ENCODE peak calls at places on chromosomes 2 and 18, in six cellular contexts. One of them, this sample, is unnamed.

GRCh38 chr2:31051213-31052185 is 86.7 kb downstream of the GALNT14 start:
- DNase-seq in HFF-Myc: no peak
- DNase-seq in mucosa of descending colon: no peak
- DNase-seq in hepatocyte: no peak
- DNase-seq in mesothelial cell of epicardium: no peak
- DNase-seq in type B pancreatic cell: no peak
- DNase-seq in this sample: no peak

GRCh38 chr2:28354920-28355520 is 37.6 kb upstream of the FOSL2 start:
- DNase-seq in HFF-Myc: no peak
- DNase-seq in mucosa of descending colon: peak
- DNase-seq in hepatocyte: no peak
- DNase-seq in mesothelial cell of epicardium: no peak
- DNase-seq in type B pancreatic cell: no peak
- DNase-seq in this sample: no peak

GRCh38 chr2:136281281-136282117 is 163.6 kb upstream of the CXCR4 start:
- DNase-seq in HFF-Myc: no peak
- DNase-seq in mucosa of descending colon: no peak
- DNase-seq in hepatocyte: no peak
- DNase-seq in mesothelial cell of epicardium: no peak
- DNase-seq in type B pancreatic cell: no peak
- DNase-seq in this sample: no peak

GRCh38 chr2:199457147-199458016 is at the start of gene SATB2:
- DNase-seq in HFF-Myc: no peak
- DNase-seq in mucosa of descending colon: peak
- DNase-seq in hepatocyte: peak
- DNase-seq in mesothelial cell of epicardium: no peak
- DNase-seq in type B pancreatic cell: no peak
- DNase-seq in this sample: peak

GRCh38 chr2:149894760-149895159 is 307.2 kb upstream of the MMADHC start:
- DNase-seq in HFF-Myc: no peak
- DNase-seq in mucosa of descending colon: no peak
- DNase-seq in hepatocyte: no peak
- DNase-seq in mesothelial cell of epicardium: no peak
- DNase-seq in type B pancreatic cell: no peak
- DNase-seq in this sample: no peak

GRCh38 chr2:20536619-20537422 is 89.9 kb downstream of the RHOB start:
- DNase-seq in HFF-Myc: no peak
- DNase-seq in mucosa of descending colon: no peak
- DNase-seq in hepatocyte: no peak
- DNase-seq in mesothelial cell of epicardium: no peak
- DNase-seq in type B pancreatic cell: no peak
- DNase-seq in this sample: no peak

GRCh38 chr18:46660955-46661749 is 4.1 kb upstream of the LOXHD1 start:
- DNase-seq in HFF-Myc: no peak
- DNase-seq in mucosa of descending colon: no peak
- DNase-seq in hepatocyte: peak
- DNase-seq in mesothelial cell of epicardium: no peak
- DNase-seq in type B pancreatic cell: no peak
- DNase-seq in this sample: peak

GRCh38 chr2:86225581-86225980 is 26.3 kb downstream of the MRPL35 start:
- DNase-seq in HFF-Myc: no peak
- DNase-seq in mucosa of descending colon: peak
- DNase-seq in hepatocyte: no peak
- DNase-seq in mesothelial cell of epicardium: no peak
- DNase-seq in type B pancreatic cell: no peak
- DNase-seq in this sample: no peak

GRCh38 chr2:71578665-71579371 is 125.5 kb downstream of the DYSF start:
- DNase-seq in HFF-Myc: no peak
- DNase-seq in mucosa of descending colon: peak
- DNase-seq in hepatocyte: no peak
- DNase-seq in mesothelial cell of epicardium: no peak
- DNase-seq in type B pancreatic cell: no peak
- DNase-seq in this sample: no peak

GRCh38 chr18:58552057-58552461 is 76.8 kb downstream of the ALPK2 start:
- DNase-seq in HFF-Myc: no peak
- DNase-seq in mucosa of descending colon: no peak
- DNase-seq in hepatocyte: peak
- DNase-seq in mesothelial cell of epicardium: no peak
- DNase-seq in type B pancreatic cell: no peak
- DNase-seq in this sample: peak

GRCh38 chr2:237923507-237924163 is 43.2 kb upstream of the UBE2F start:
- DNase-seq in HFF-Myc: peak
- DNase-seq in mucosa of descending colon: peak
- DNase-seq in hepatocyte: peak
- DNase-seq in mesothelial cell of epicardium: peak
- DNase-seq in type B pancreatic cell: peak
- DNase-seq in this sample: peak

GRCh38 chr2:149169653-149170052 is 131.2 kb downstream of the LYPD6B start:
- DNase-seq in HFF-Myc: no peak
- DNase-seq in mucosa of descending colon: no peak
- DNase-seq in hepatocyte: peak
- DNase-seq in mesothelial cell of epicardium: no peak
- DNase-seq in type B pancreatic cell: no peak
- DNase-seq in this sample: peak

GRCh38 chr2:65800998-65801397 is 368.6 kb upstream of the SPRED2 start:
- DNase-seq in HFF-Myc: no peak
- DNase-seq in mucosa of descending colon: no peak
- DNase-seq in hepatocyte: no peak
- DNase-seq in mesothelial cell of epicardium: no peak
- DNase-seq in type B pancreatic cell: no peak
- DNase-seq in this sample: peak

GRCh38 chr18:77014538-77014937 is 118.0 kb downstream of the MBP start:
- DNase-seq in HFF-Myc: no peak
- DNase-seq in mucosa of descending colon: no peak
- DNase-seq in hepatocyte: no peak
- DNase-seq in mesothelial cell of epicardium: no peak
- DNase-seq in type B pancreatic cell: no peak
- DNase-seq in this sample: no peak

GRCh38 chr2:232512557-232512956 is 7.6 kb upstream of the PRSS56 start:
- DNase-seq in HFF-Myc: no peak
- DNase-seq in mucosa of descending colon: no peak
- DNase-seq in hepatocyte: peak
- DNase-seq in mesothelial cell of epicardium: no peak
- DNase-seq in type B pancreatic cell: no peak
- DNase-seq in this sample: no peak

GRCh38 chr2:172970660-172971059 is 105.0 kb upstream of the MAP3K20 start:
- DNase-seq in HFF-Myc: no peak
- DNase-seq in mucosa of descending colon: no peak
- DNase-seq in hepatocyte: no peak
- DNase-seq in mesothelial cell of epicardium: no peak
- DNase-seq in type B pancreatic cell: no peak
- DNase-seq in this sample: no peak

GRCh38 chr2:178761759-178762371 is 45.4 kb downstream of the TTN start:
- DNase-seq in HFF-Myc: peak
- DNase-seq in mucosa of descending colon: no peak
- DNase-seq in hepatocyte: peak
- DNase-seq in mesothelial cell of epicardium: no peak
- DNase-seq in type B pancreatic cell: no peak
- DNase-seq in this sample: peak

GRCh38 chr2:30366199-30366691 is 80.8 kb upstream of the LCLAT1 start:
- DNase-seq in HFF-Myc: no peak
- DNase-seq in mucosa of descending colon: no peak
- DNase-seq in hepatocyte: no peak
- DNase-seq in mesothelial cell of epicardium: no peak
- DNase-seq in type B pancreatic cell: no peak
- DNase-seq in this sample: no peak

GRCh38 chr18:75915941-75916640 is 488.6 kb upstream of the SMIM21 start:
- DNase-seq in HFF-Myc: no peak
- DNase-seq in mucosa of descending colon: no peak
- DNase-seq in hepatocyte: peak
- DNase-seq in mesothelial cell of epicardium: peak
- DNase-seq in type B pancreatic cell: peak
- DNase-seq in this sample: no peak

GRCh38 chr18:79796531-79797390 is 977 bp upstream of the KCNG2 start:
- DNase-seq in HFF-Myc: no peak
- DNase-seq in mucosa of descending colon: peak
- DNase-seq in hepatocyte: no peak
- DNase-seq in mesothelial cell of epicardium: no peak
- DNase-seq in type B pancreatic cell: no peak
- DNase-seq in this sample: no peak

GRCh38 chr2:55048925-55049793 is 1.1 kb downstream of the RTN4 start:
- DNase-seq in HFF-Myc: peak
- DNase-seq in mucosa of descending colon: peak
- DNase-seq in hepatocyte: peak
- DNase-seq in mesothelial cell of epicardium: peak
- DNase-seq in type B pancreatic cell: peak
- DNase-seq in this sample: peak

GRCh38 chr2:55050133-55050994 is at the start of gene RTN4:
- DNase-seq in HFF-Myc: peak
- DNase-seq in mucosa of descending colon: peak
- DNase-seq in hepatocyte: peak
- DNase-seq in mesothelial cell of epicardium: peak
- DNase-seq in type B pancreatic cell: peak
- DNase-seq in this sample: peak

GRCh38 chr2:55051026-55051866 is 995 bp upstream of the RTN4 start:
- DNase-seq in HFF-Myc: peak
- DNase-seq in mucosa of descending colon: no peak
- DNase-seq in hepatocyte: peak
- DNase-seq in mesothelial cell of epicardium: no peak
- DNase-seq in type B pancreatic cell: no peak
- DNase-seq in this sample: peak

GRCh38 chr2:55048514-55048924 is 1.7 kb downstream of the RTN4 start:
- DNase-seq in HFF-Myc: no peak
- DNase-seq in mucosa of descending colon: no peak
- DNase-seq in hepatocyte: peak
- DNase-seq in mesothelial cell of epicardium: no peak
- DNase-seq in type B pancreatic cell: no peak
- DNase-seq in this sample: peak

GRCh38 chr2:55049794-55050132 is 488 bp downstream of the RTN4 start:
- DNase-seq in HFF-Myc: no peak
- DNase-seq in mucosa of descending colon: no peak
- DNase-seq in hepatocyte: no peak
- DNase-seq in mesothelial cell of epicardium: peak
- DNase-seq in type B pancreatic cell: no peak
- DNase-seq in this sample: no peak
- TF ChIP-seq CTCF in HFF-Myc: no peak
- TF ChIP-seq CTCF in mucosa of descending colon: no peak
- TF ChIP-seq CTCF in hepatocyte: no peak
- TF ChIP-seq CTCF in mesothelial cell of epicardium: no peak
- TF ChIP-seq CTCF in type B pancreatic cell: no peak
- TF ChIP-seq CTCF in this sample: no peak

GRCh38 chr2:196136151-196136550 is 35.2 kb downstream of the STK17B start:
- DNase-seq in HFF-Myc: no peak
- DNase-seq in mucosa of descending colon: no peak
- DNase-seq in hepatocyte: no peak
- DNase-seq in mesothelial cell of epicardium: no peak
- DNase-seq in type B pancreatic cell: no peak
- DNase-seq in this sample: no peak

GRCh38 chr2:196128749-196129148 is 42.6 kb downstream of the STK17B start:
- DNase-seq in HFF-Myc: no peak
- DNase-seq in mucosa of descending colon: no peak
- DNase-seq in hepatocyte: no peak
- DNase-seq in mesothelial cell of epicardium: no peak
- DNase-seq in type B pancreatic cell: no peak
- DNase-seq in this sample: no peak

GRCh38 chr2:196131949-196132925 is 39.1 kb downstream of the STK17B start:
- DNase-seq in HFF-Myc: no peak
- DNase-seq in mucosa of descending colon: no peak
- DNase-seq in hepatocyte: no peak
- DNase-seq in mesothelial cell of epicardium: no peak
- DNase-seq in type B pancreatic cell: no peak
- DNase-seq in this sample: peak

GRCh38 chr2:196130039-196130825 is 41.1 kb downstream of the STK17B start:
- DNase-seq in HFF-Myc: no peak
- DNase-seq in mucosa of descending colon: no peak
- DNase-seq in hepatocyte: no peak
- DNase-seq in mesothelial cell of epicardium: no peak
- DNase-seq in type B pancreatic cell: no peak
- DNase-seq in this sample: no peak

GRCh38 chr2:196131384-196131861 is 40.0 kb downstream of the STK17B start:
- DNase-seq in HFF-Myc: no peak
- DNase-seq in mucosa of descending colon: no peak
- DNase-seq in hepatocyte: peak
- DNase-seq in mesothelial cell of epicardium: no peak
- DNase-seq in type B pancreatic cell: no peak
- DNase-seq in this sample: peak
- TF ChIP-seq CTCF in HFF-Myc: peak
- TF ChIP-seq CTCF in mucosa of descending colon: peak
- TF ChIP-seq CTCF in hepatocyte: peak
- TF ChIP-seq CTCF in mesothelial cell of epicardium: peak
- TF ChIP-seq CTCF in type B pancreatic cell: peak
- TF ChIP-seq CTCF in this sample: peak

GRCh38 chr2:233674995-233675394 is 3.3 kb downstream of the UGT1A9 start:
- DNase-seq in HFF-Myc: no peak
- DNase-seq in mucosa of descending colon: no peak
- DNase-seq in hepatocyte: no peak
- DNase-seq in mesothelial cell of epicardium: no peak
- DNase-seq in type B pancreatic cell: no peak
- DNase-seq in this sample: no peak
- TF ChIP-seq CTCF in HFF-Myc: no peak
- TF ChIP-seq CTCF in mucosa of descending colon: no peak
- TF ChIP-seq CTCF in hepatocyte: no peak
- TF ChIP-seq CTCF in mesothelial cell of epicardium: no peak
- TF ChIP-seq CTCF in type B pancreatic cell: peak
- TF ChIP-seq CTCF in this sample: no peak

GRCh38 chr2:26184555-26185303 is 11.8 kb downstream of the GAREM2 start:
- DNase-seq in HFF-Myc: no peak
- DNase-seq in mucosa of descending colon: peak
- DNase-seq in hepatocyte: peak
- DNase-seq in mesothelial cell of epicardium: peak
- DNase-seq in type B pancreatic cell: no peak
- DNase-seq in this sample: peak
- TF ChIP-seq CTCF in HFF-Myc: peak
- TF ChIP-seq CTCF in mucosa of descending colon: peak
- TF ChIP-seq CTCF in hepatocyte: peak
- TF ChIP-seq CTCF in mesothelial cell of epicardium: peak
- TF ChIP-seq CTCF in type B pancreatic cell: peak
- TF ChIP-seq CTCF in this sample: peak

DNA sequence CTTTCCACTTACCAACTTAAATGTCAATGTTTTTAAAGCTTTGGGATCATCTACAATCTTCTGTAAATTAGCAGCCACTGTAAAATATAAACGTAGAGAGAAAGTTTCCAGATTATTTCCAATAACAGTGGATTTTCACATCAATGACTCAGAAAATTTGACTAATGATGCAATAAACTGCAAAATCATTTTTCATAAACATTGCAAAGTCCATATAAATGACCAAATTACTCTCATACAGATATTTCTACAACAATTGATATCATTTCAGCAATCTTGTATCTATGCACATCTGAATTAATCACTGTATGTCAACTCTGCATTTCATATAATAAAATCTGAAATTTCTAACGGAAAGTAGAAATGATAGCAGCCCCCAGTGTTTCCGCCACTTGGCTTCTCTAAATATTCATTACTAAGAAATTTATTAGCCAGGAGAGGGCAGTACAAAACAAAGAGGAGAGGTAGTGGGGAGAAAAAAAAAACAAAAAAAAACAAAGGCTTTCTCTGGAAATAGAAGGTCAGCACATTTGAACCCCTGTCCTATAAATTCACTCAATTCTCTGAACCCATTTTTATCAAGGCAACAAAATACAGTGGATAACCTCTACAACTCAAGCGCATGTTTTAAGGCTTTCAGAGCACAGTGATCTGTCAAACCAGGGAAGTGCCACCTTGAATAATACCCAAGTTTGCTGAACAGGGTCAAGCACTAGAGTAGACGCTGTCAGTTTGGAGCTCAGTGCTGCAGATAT is 282.6 kb downstream of the STK39 start:
- DNase-seq in HFF-Myc: no peak
- DNase-seq in mucosa of descending colon: no peak
- DNase-seq in hepatocyte: no peak
- DNase-seq in mesothelial cell of epicardium: no peak
- DNase-seq in type B pancreatic cell: no peak
- DNase-seq in this sample: no peak
- TF ChIP-seq CTCF in HFF-Myc: peak
- TF ChIP-seq CTCF in mucosa of descending colon: no peak
- TF ChIP-seq CTCF in hepatocyte: peak
- TF ChIP-seq CTCF in mesothelial cell of epicardium: no peak
- TF ChIP-seq CTCF in type B pancreatic cell: peak
- TF ChIP-seq CTCF in this sample: no peak

This sample was measured in Calu3.